ENCODE peak calls at places on chromosomes 7 and 10, in four cellular contexts. I, F, A and D are unnamed samples.

GRCh38 chr10:133081636-133082035 is 6.1 kb upstream of the ADGRA1 start:
- DNase-seq in A (no peak), I (no peak), F (no peak), D (no peak)

GRCh38 chr7:25029075-25029474 is 49.1 kb upstream of the OSBPL3 start:
- DNase-seq in I (no peak), F (no peak), A (no peak), D (peak)

GRCh38 chr7:129997285-129997684 is 44.5 kb upstream of the UBE2H start:
- DNase-seq in A (no peak), F (no peak), I (no peak), D (no peak)

GRCh38 chr10:18737841-18738240 is 78.6 kb downstream of the ARL5B start:
- DNase-seq in F (no peak), A (no peak), I (no peak), D (no peak)

GRCh38 chr7:66683770-66684123 is 55.1 kb downstream of the KCTD7 start:
- DNase-seq in F (no peak), A (no peak), I (no peak), D (no peak)

GRCh38 chr7:94178247-94178646 is 174.1 kb upstream of the BET1 start:
- DNase-seq in A (no peak), I (no peak), F (no peak), D (no peak)

GRCh38 chr7:25886387-25887240 is 265.4 kb upstream of the NFE2L3 start:
- DNase-seq in F (no peak), I (no peak), A (no peak), D (no peak)

GRCh38 chr10:71964669-71965515 is 697 bp downstream of the CHST3 start:
- DNase-seq in F (peak), I (peak), A (peak), D (peak)

GRCh38 chr10:103757531-103758293 is 97.7 kb downstream of the SH3PXD2A start:
- DNase-seq in F (peak), I (peak), A (no peak), D (no peak)

GRCh38 chr10:44689368-44689767 is 221.8 kb upstream of the TMEM72 start:
- DNase-seq in F (peak), I (no peak), A (no peak), D (no peak)

GRCh38 chr10:60353519-60354258 is 36.0 kb downstream of the ANK3 start:
- DNase-seq in F (no peak), A (peak), I (peak), D (peak)

GRCh38 chr7:77786018-77786417 is 12.2 kb downstream of the TMEM60 start:
- DNase-seq in I (no peak), A (no peak), F (no peak), D (no peak)

GRCh38 chr10:57968328-57969016 is 299.2 kb downstream of the IPMK start:
- DNase-seq in F (no peak), A (no peak), I (no peak), D (no peak)

GRCh38 chr10:52782554-52782953 is 10.0 kb upstream of the MBL2 start:
- DNase-seq in I (no peak), F (no peak), A (no peak), D (no peak)

GRCh38 chr7:79506481-79506880 is 53.0 kb upstream of the MAGI2 start:
- DNase-seq in I (peak), F (peak), A (no peak), D (peak)

GRCh38 chr7:151869457-151869856 is 7.5 kb downstream of the PRKAG2 start:
- DNase-seq in I (no peak), F (no peak), A (no peak), D (no peak)

GRCh38 chr10:111171183-111171582 is 94.4 kb downstream of the ADRA2A start:
- DNase-seq in F (no peak), I (no peak), A (no peak), D (no peak)
- H3K27ac ChIP-seq in F (no peak), I (no peak), A (no peak), D (no peak)

GRCh38 chr7:144830024-144830785 is 5.6 kb downstream of the TPK1 start:
- DNase-seq in A (no peak), I (peak), F (no peak), D (no peak)

GRCh38 chr7:144822223-144822622 is 13.6 kb downstream of the TPK1 start:
- DNase-seq in I (no peak), A (no peak), F (no peak), D (no peak)

GRCh38 chr7:144824360-144824759 is 11.5 kb downstream of the TPK1 start:
- DNase-seq in I (no peak), F (no peak), A (no peak), D (peak)

GRCh38 chr7:144827581-144828139 is 8.2 kb downstream of the TPK1 start:
- DNase-seq in I (peak), F (peak), A (no peak), D (peak)

GRCh38 chr7:144826248-144826647 is 9.6 kb downstream of the TPK1 start:
- DNase-seq in F (no peak), A (no peak), I (no peak), D (peak)
- H3K27ac ChIP-seq in F (no peak), A (no peak), I (no peak), D (no peak)

DNA sequence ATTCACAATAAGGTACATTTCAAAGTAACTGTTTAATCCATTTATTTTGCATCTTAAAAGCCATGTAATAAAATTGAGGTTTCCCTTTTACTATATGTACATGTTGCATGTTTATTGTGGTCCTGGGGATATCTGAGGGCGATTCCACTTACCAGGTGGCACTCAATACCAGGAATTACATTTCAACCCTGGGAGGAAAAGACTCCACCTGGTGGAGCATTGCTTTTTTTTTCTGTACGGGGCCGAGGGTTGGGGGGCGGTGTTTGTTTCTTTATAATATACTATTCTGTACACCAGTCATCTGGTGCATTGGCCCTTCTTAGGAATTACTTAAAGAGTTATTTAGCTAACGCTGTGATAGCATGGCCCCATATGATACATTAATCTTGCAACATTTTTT is 7.1 kb upstream of the HGF start:
- DNase-seq in I (no peak), A (no peak), F (no peak), D (no peak)
- H3K27ac ChIP-seq in I (no peak), A (no peak), F (no peak), D (no peak)

GRCh38 chr7:158616050-158616449 is 28.4 kb upstream of the PTPRN2 start:
- DNase-seq in F (no peak), I (no peak), A (no peak), D (no peak)

GRCh38 chr7:158618745-158619140 is 31.1 kb upstream of the PTPRN2 start:
- DNase-seq in A (no peak), F (no peak), I (no peak), D (no peak)

GRCh38 chr7:158620418-158620817 is 32.8 kb upstream of the PTPRN2 start:
- DNase-seq in I (no peak), A (no peak), F (no peak), D (no peak)

GRCh38 chr7:158614695-158615094 is 27.1 kb upstream of the PTPRN2 start:
- DNase-seq in I (no peak), F (no peak), A (no peak), D (no peak)

DNA sequence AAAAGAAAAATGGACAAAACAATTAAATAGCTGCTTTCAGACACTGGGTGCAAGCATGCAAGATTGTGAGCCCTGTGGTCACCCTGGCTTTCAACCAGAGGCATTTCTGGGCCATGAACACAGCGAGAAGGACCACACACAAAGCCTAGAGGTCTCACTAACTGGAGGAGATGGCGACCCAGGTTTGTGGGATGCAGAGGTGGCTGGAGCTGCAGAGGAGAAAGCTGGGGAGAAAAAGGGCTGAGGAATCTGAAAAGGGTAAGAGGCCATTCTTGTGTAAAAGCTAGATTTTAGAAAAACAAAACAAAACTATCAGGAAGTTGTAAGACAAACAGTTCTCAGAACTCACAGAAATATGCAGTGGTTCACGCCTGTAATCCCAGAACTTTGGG is 30.1 kb upstream of the PTPRN2 start:
- DNase-seq in A (no peak), I (no peak), F (peak), D (no peak)
- H3K27ac ChIP-seq in A (no peak), I (no peak), F (no peak), D (no peak)